ENCODE peak calls at places on chromosomes 1 and 21, in six cellular contexts. E is activated CD8-positive, alpha-beta T cell treated with anti-CD3 and anti-CD28 coated beads for 36 hours; B is WTC11; N is spleen; R is dorsolateral prefrontal cortex; I is bronchial epithelial cell. J is an unnamed sample.

GRCh38 chr1:235954306-235955283 is 87.9 kb upstream of the LYST start:
- DNase-seq in E (peak), B (no peak), N (peak), R (no peak), I (no peak), J (no peak)

GRCh38 chr1:189847613-189848012 is 630.1 kb downstream of the BRINP3 start:
- DNase-seq in E (no peak), B (no peak), N (no peak), R (no peak), I (no peak), J (no peak)

GRCh38 chr21:46545363-46545762 is 59.5 kb downstream of the S100B start:
- DNase-seq in E (no peak), B (no peak), N (no peak), R (no peak), I (peak), J (no peak)

GRCh38 chr1:183609313-183609712 is 19.1 kb upstream of the NCF2 start:
- DNase-seq in E (peak), B (no peak), N (no peak), R (peak), I (peak), J (no peak)

GRCh38 chr1:186864296-186864695 is 35.5 kb downstream of the PLA2G4A start:
- DNase-seq in E (no peak), B (no peak), N (no peak), R (no peak), I (no peak), J (no peak)

GRCh38 chr21:43667191-43667904 is 8.0 kb downstream of the RRP1B start:
- DNase-seq in E (peak), B (no peak), N (no peak), R (no peak), I (peak), J (no peak)

GRCh38 chr1:183100575-183100974 is 77.4 kb downstream of the LAMC1 start:
- DNase-seq in E (no peak), B (no peak), N (no peak), R (no peak), I (no peak), J (no peak)

GRCh38 chr1:183349201-183349711 is 68.9 kb downstream of the NMNAT2 start:
- DNase-seq in E (no peak), B (no peak), N (no peak), R (no peak), I (no peak), J (no peak)

GRCh38 chr1:46526689-46527291 is 24.7 kb downstream of the KNCN start:
- DNase-seq in E (no peak), B (peak), N (no peak), R (no peak), I (no peak), J (no peak)

GRCh38 chr1:13908128-13908527 is 208.1 kb downstream of the PRDM2 start:
- DNase-seq in E (no peak), B (no peak), N (no peak), R (no peak), I (no peak), J (no peak)

GRCh38 chr1:58746757-58747156 is 37.1 kb downstream of the JUN start:
- DNase-seq in E (no peak), B (no peak), N (no peak), R (no peak), I (peak), J (no peak)

GRCh38 chr21:44375686-44376320 is 22.4 kb downstream of the TRPM2 start:
- DNase-seq in E (no peak), B (no peak), N (no peak), R (no peak), I (no peak), J (no peak)

GRCh38 chr1:201171063-201172036 is 17.1 kb upstream of the TMEM9 start:
- DNase-seq in E (peak), B (peak), N (peak), R (no peak), I (peak), J (peak)

GRCh38 chr1:243596441-243597183 is 253.4 kb downstream of the AKT3 start:
- DNase-seq in E (peak), B (no peak), N (no peak), R (no peak), I (peak), J (no peak)

GRCh38 chr1:75992312-75992711 is 60.1 kb upstream of the ASB17 start:
- DNase-seq in E (no peak), B (no peak), N (no peak), R (no peak), I (no peak), J (no peak)

GRCh38 chr21:36882776-36883175 is 83.7 kb downstream of the HLCS start:
- DNase-seq in E (no peak), B (no peak), N (no peak), R (no peak), I (no peak), J (no peak)

GRCh38 chr1:54474500-54475235 is 68.5 kb upstream of the SSBP3 start:
- DNase-seq in E (peak), B (peak), N (no peak), R (no peak), I (no peak), J (no peak)

GRCh38 chr1:58932820-58933598 is 149.2 kb upstream of the JUN start:
- DNase-seq in E (no peak), B (no peak), N (no peak), R (no peak), I (peak), J (no peak)

GRCh38 chr1:58443986-58444603 is 102.4 kb downstream of the OMA1 start:
- DNase-seq in E (no peak), B (no peak), N (no peak), R (no peak), I (no peak), J (no peak)

GRCh38 chr1:30413606-30414005 is 309.8 kb downstream of the MATN1 start:
- DNase-seq in E (no peak), B (no peak), N (no peak), R (no peak), I (no peak), J (no peak)

GRCh38 chr1:7111855-7112254 is 326.6 kb downstream of the CAMTA1 start:
- DNase-seq in E (no peak), B (no peak), N (no peak), R (no peak), I (no peak), J (no peak)

GRCh38 chr1:111739984-111740765 is 980 bp upstream of the INKA2 start:
- DNase-seq in E (peak), B (peak), N (peak), R (peak), I (peak), J (no peak)

GRCh38 chr1:76074321-76075187 is at the start of gene ST6GALNAC3:
- DNase-seq in E (peak), B (peak), N (peak), R (peak), I (peak), J (peak)

GRCh38 chr1:156118175-156118868 is 3.8 kb downstream of the LMNA start:
- DNase-seq in E (no peak), B (no peak), N (no peak), R (no peak), I (peak), J (no peak)

GRCh38 chr1:116777831-116778830 is 23.9 kb downstream of the CD2 start:
- DNase-seq in E (no peak), B (no peak), N (no peak), R (no peak), I (peak), J (no peak)

GRCh38 chr1:53276153-53276901 is 38.0 kb upstream of the MAGOH start:
- DNase-seq in E (no peak), B (no peak), N (peak), R (no peak), I (no peak), J (no peak)

GRCh38 chr1:9860887-9861286 is 37.1 kb upstream of the CLSTN1 start:
- DNase-seq in E (no peak), B (no peak), N (no peak), R (no peak), I (no peak), J (no peak)

DNA sequence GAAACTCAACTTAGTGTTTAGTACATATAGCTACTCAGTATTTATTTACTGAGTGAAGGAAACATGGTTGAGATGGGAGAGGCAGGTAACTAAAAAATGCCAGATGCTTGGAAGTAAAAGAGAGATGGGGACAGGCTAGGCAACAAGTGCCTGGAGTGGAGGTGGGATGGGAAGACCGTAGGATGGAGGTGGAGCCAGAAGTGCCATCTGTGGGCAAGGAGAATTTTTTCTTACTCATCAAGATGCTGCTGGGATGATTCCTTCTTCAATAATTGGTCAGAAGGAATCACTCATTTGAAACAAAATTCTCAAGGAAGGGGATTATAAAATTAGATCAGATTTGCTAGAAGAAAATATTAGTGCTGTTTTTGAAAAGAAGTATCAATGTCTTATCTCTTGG is 72.9 kb downstream of the IFI44 start:
- DNase-seq in E (no peak), B (no peak), N (no peak), R (no peak), I (no peak), J (no peak)
- TF ChIP-seq CTCF in E (no peak), B (no peak), N (no peak), R (no peak), I (no peak), J (no peak)

DNA sequence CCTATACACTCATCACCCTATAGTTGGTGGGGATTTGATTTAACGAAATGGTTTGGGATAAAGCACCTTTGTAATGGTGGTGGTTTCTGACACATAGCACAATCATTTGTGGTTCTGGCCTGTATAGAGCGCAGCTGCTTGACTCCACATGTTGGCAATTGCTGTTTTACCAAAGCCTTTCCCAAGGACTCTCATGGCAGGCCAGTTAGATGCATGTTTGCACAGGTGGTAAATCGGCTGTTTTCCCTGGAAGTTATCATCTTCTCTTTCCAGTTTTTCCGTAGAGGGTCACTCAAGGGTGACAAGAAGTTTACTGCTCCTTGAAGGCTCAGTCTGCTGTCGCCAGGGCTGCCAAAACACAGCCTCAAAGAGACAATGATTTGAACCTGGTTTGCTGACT is 17.1 kb upstream of the XPR1 start:
- DNase-seq in E (no peak), B (no peak), N (no peak), R (no peak), I (peak), J (no peak)
- TF ChIP-seq CTCF in E (no peak), B (no peak), N (no peak), R (no peak), I (no peak), J (no peak)

GRCh38 chr1:84620720-84621313 is 46.6 kb upstream of the CTBS start:
- DNase-seq in E (peak), B (peak), N (peak), R (peak), I (peak), J (peak)
- TF ChIP-seq CTCF in E (peak), B (peak), N (peak), R (peak), I (peak), J (peak)

GRCh38 chr1:208607616-208608015 is 363.4 kb upstream of the PLXNA2 start:
- DNase-seq in E (no peak), B (no peak), N (no peak), R (no peak), I (no peak), J (no peak)
- TF ChIP-seq CTCF in E (no peak), B (no peak), N (no peak), R (no peak), I (no peak), J (no peak)